ENCODE peak calls at places on chromosomes 13 and 19, in nine cellular contexts. S is glutamatergic neuron, M is HFF-Myc, L is fibroblast of lung, N is AG09309, I is type B pancreatic cell, G is ovary, X is BJ, R is pancreas. O is an unnamed sample.

GRCh38 chr13:47000166-47000565 is 103.3 kb upstream of the HTR2A start:
- DNase-seq in G (no peak), I (no peak), X (no peak), N (no peak), R (no peak), S (no peak), L (peak), M (no peak), O (no peak)

GRCh38 chr13:71860547-71861131 is 6.4 kb downstream of the DACH1 start:
- DNase-seq in M (no peak), R (no peak), G (no peak), S (no peak), I (no peak), X (no peak), N (no peak), L (no peak), O (no peak)

GRCh38 chr13:23889598-23890224 is 511 bp upstream of the MIPEP start:
- DNase-seq in N (no peak), R (no peak), M (no peak), L (no peak), X (no peak), G (no peak), I (no peak), S (no peak), O (no peak)

GRCh38 chr13:23159205-23159586 is 21.6 kb upstream of the SGCG start:
- DNase-seq in L (peak), I (no peak), X (no peak), N (no peak), R (no peak), G (no peak), M (no peak), S (peak), O (no peak)

GRCh38 chr13:21852043-21852442 is 181.2 kb downstream of the FGF9 start:
- DNase-seq in M (no peak), R (no peak), L (no peak), S (no peak), N (no peak), G (no peak), I (no peak), X (no peak), O (no peak)

GRCh38 chr19:46373573-46374359 is 26.9 kb downstream of the PPP5C start:
- DNase-seq in G (no peak), I (peak), N (no peak), L (no peak), X (no peak), M (no peak), R (peak), S (no peak), O (peak)

GRCh38 chr19:662207-662961 is 630 bp downstream of the RNF126 start:
- DNase-seq in R (peak), G (no peak), M (no peak), N (no peak), L (no peak), X (no peak), S (no peak), I (no peak), O (peak)

GRCh38 chr13:60646600-60646999 is 249.6 kb downstream of the TDRD3 start:
- DNase-seq in X (no peak), L (no peak), R (no peak), G (no peak), N (no peak), I (no peak), S (no peak), M (no peak), O (no peak)

GRCh38 chr13:52846567-52847321 is 1.7 kb downstream of the PCDH8 start:
- DNase-seq in L (peak), N (no peak), G (no peak), M (no peak), I (peak), R (peak), X (no peak), S (peak), O (peak)

GRCh38 chr13:87537946-87538345 is 133.2 kb upstream of the SLITRK5 start:
- DNase-seq in M (no peak), X (no peak), L (no peak), N (no peak), I (no peak), S (no peak), G (no peak), R (no peak), O (no peak)

GRCh38 chr19:50007170-50007569 is 18.0 kb downstream of the VRK3 start:
- DNase-seq in M (no peak), N (no peak), I (no peak), G (no peak), R (no peak), L (no peak), S (no peak), X (no peak), O (no peak)

GRCh38 chr19:3146677-3147100 is 10.9 kb downstream of the GNA15 start:
- DNase-seq in X (no peak), R (no peak), G (no peak), M (no peak), L (no peak), N (no peak), S (peak), I (no peak), O (peak)

GRCh38 chr13:112849500-112849899 is 119.5 kb upstream of the MCF2L start:
- DNase-seq in R (no peak), X (no peak), I (no peak), G (no peak), M (no peak), L (peak), S (no peak), N (no peak), O (no peak)

GRCh38 chr13:100533588-100534041 is 55.0 kb downstream of the GGACT start:
- DNase-seq in X (no peak), M (no peak), I (peak), R (peak), G (no peak), L (no peak), N (no peak), S (no peak), O (no peak)

GRCh38 chr13:42497798-42498197 is 76.2 kb upstream of the TNFSF11 start:
- DNase-seq in R (no peak), X (no peak), S (no peak), G (no peak), M (no peak), I (no peak), L (peak), N (no peak), O (no peak)

GRCh38 chr13:111974065-111974640 is 92.8 kb upstream of the SOX1 start:
- DNase-seq in I (no peak), N (no peak), G (no peak), X (no peak), L (no peak), S (no peak), M (no peak), R (no peak), O (no peak)

GRCh38 chr19:6393074-6393981 is at the start of gene GTF2F1:
- DNase-seq in L (peak), R (peak), I (peak), X (peak), N (peak), M (peak), G (peak), S (peak), O (peak)

GRCh38 chr13:27309401-27309958 is 38.9 kb downstream of the RASL11A start:
- DNase-seq in R (no peak), I (no peak), M (no peak), G (no peak), X (no peak), L (no peak), S (no peak), N (no peak), O (no peak)

GRCh38 chr19:49635530-49636229 is 4.3 kb downstream of the RRAS start:
- DNase-seq in L (no peak), M (no peak), G (no peak), S (no peak), X (no peak), I (no peak), N (no peak), R (peak), O (no peak)

GRCh38 chr19:10270616-10271394 is at the start of gene ICAM1:
- DNase-seq in S (no peak), L (peak), G (peak), X (no peak), M (no peak), I (no peak), R (peak), N (no peak), O (peak)

GRCh38 chr19:44960906-44961734 is 5.9 kb downstream of the CLPTM1 start:
- DNase-seq in G (no peak), S (no peak), R (no peak), I (no peak), M (no peak), L (no peak), X (no peak), N (no peak), O (no peak)

GRCh38 chr19:38274734-38275133 is 10.4 kb downstream of the SPINT2 start:
- DNase-seq in X (no peak), N (no peak), G (no peak), R (no peak), L (no peak), I (no peak), M (no peak), S (no peak), O (peak)

GRCh38 chr19:45177817-45178261 is at the start of gene TRAPPC6A:
- DNase-seq in X (no peak), G (no peak), R (no peak), S (peak), M (no peak), L (peak), N (peak), I (no peak), O (no peak)

DNA sequence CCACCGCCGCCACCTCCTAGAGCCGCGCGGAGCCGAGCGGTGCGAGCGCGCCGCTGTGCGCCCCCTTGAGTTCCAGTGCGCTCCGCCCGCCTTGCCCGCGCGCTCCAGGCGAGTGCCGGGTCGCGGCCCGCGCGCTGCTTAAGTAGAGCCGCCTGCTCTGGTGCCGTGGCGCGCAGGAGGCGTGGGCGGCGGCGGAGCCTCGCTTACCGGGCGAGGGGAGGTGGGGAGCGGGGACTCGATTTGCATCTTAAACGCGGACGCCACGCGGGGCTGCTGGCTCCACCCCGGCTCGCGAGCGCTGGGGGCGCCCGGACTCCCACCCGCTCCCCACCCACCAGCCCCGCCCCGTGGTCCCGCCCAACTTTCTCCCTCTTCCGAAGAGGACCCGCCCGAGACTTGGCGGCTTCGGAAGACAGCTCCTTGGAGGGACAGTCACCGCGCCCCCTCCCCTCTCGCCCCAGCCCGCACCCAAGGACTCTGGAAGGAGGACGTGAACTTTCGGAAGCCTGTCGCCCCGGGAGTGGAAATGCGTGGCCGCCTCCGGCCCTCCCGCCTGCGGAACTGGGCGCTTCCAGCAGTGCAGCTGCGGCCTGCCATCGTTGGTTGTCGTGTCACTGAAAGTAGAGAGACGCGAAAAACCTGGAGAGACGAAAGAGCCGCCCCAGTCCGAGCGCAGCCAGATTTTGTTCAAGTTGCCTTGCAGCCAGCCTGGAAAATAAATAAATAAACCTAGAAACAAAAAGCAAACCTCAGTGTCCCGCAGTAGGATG is at the start of gene KCTD12:
- DNase-seq in I (peak), X (no peak), M (peak), R (peak), G (peak), S (peak), L (peak), N (no peak), O (peak)
- TF ChIP-seq CTCF in I (peak), X (peak), M (no peak), R (no peak), G (peak), S (peak), L (peak), N (peak), O (no peak)

GRCh38 chr19:34732548-34733255 is 1.3 kb upstream of the ZNF181 start:
- DNase-seq in L (no peak), G (peak), S (no peak), X (no peak), I (no peak), R (peak), M (no peak), N (no peak), O (no peak)
- TF ChIP-seq CTCF in L (no peak), G (no peak), S (no peak), X (no peak), I (no peak), R (no peak), M (no peak), N (no peak), O (no peak)

GRCh38 chr13:40770934-40771618 is at the start of gene MRPS31:
- DNase-seq in N (peak), I (peak), S (peak), R (peak), X (peak), G (peak), L (peak), M (peak), O (peak)
- TF ChIP-seq CTCF in N (no peak), I (peak), S (no peak), R (no peak), X (no peak), G (no peak), L (no peak), M (no peak), O (no peak)

DNA sequence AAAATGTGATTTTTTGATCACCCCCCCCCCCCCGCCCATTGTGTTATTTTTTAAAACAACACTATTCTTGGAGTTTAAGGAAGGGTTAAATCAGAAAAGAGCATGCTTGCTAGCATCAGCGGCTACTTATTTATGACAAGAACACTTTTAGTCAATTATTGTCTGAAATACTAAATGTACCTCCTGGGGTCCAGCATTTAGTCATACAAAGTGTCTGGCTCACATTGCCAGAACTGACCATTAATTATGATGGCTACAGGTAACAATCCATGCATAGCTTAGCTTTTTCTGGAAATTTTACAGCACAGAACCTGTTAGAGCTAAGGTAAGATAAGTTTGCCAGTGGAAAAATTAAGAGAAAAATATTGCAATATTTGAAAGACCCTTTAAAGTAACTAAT is 90.1 kb downstream of the PCDH9 start:
- DNase-seq in L (no peak), M (no peak), R (no peak), S (no peak), G (no peak), X (no peak), I (no peak), N (no peak), O (no peak)
- TF ChIP-seq CTCF in L (no peak), M (no peak), R (no peak), S (no peak), G (no peak), X (no peak), I (no peak), N (no peak), O (no peak)

DNA sequence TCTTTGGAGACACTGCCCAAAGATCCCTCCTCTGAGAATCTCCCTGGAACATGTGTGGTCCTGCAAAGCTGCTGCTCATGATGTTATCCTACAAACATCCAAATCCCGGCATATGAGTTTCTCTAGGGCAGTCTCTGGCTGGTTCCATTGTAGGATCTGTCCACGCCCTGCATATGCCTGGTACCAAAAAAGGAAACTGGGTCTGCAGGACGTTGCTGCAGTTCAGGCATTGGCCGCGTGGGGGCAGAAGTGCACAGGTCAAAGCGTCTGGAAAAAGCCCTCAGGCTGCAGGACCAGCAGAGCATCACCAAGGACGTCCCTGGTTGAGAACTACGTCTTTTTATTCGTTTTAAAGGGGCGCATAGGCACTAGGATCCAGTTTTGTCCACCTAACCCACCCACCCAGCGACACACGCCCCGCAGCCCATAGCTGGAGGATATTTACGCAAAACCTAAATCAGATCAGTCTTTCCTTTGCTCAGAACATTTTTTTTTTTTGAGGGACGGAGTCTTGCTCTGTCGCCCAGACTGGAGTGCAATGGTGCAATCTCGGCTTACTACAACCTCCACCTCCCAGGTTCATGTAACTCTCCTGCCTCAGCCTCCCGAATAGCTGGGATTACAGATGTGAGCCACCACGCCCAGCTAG is 12.9 kb upstream of the ZNF564 start:
- DNase-seq in R (peak), X (peak), L (peak), G (peak), M (peak), N (peak), I (peak), S (peak), O (peak)
- TF ChIP-seq CTCF in R (peak), X (peak), L (peak), G (peak), M (peak), N (peak), I (peak), S (peak), O (peak)

O was measured in left lung.